ENCODE peak calls at places on chromosomes 2 and 18, in eight cellular contexts. One of them, this sample, is unnamed.

GRCh38 chr2:231917280-231918088 is 8.7 kb downstream of the NPPC start:
- DNase-seq in NCI-H1417: no peak
- DNase-seq in SK-N-DZ: no peak
- DNase-seq in activated T-cell treated with anti-CD3 and anti-CD28 coated beads, Interleukin-2, amount 50 U/mL, for 4 hours: no peak
- DNase-seq in GDM1: no peak
- DNase-seq in T-helper 17 cell: no peak
- DNase-seq in neural crest cell: no peak
- DNase-seq in CD8-positive, alpha-beta memory T cell: no peak
- DNase-seq in this sample: no peak

GRCh38 chr2:202564226-202564625 is 70.5 kb upstream of the FAM117B start:
- DNase-seq in NCI-H1417: no peak
- DNase-seq in SK-N-DZ: no peak
- DNase-seq in activated T-cell treated with anti-CD3 and anti-CD28 coated beads, Interleukin-2, amount 50 U/mL, for 4 hours: no peak
- DNase-seq in GDM1: no peak
- DNase-seq in T-helper 17 cell: no peak
- DNase-seq in neural crest cell: no peak
- DNase-seq in CD8-positive, alpha-beta memory T cell: no peak
- DNase-seq in this sample: no peak

GRCh38 chr2:194705398-194705797 is 951.6 kb upstream of the SLC39A10 start:
- DNase-seq in NCI-H1417: no peak
- DNase-seq in SK-N-DZ: no peak
- DNase-seq in activated T-cell treated with anti-CD3 and anti-CD28 coated beads, Interleukin-2, amount 50 U/mL, for 4 hours: no peak
- DNase-seq in GDM1: no peak
- DNase-seq in T-helper 17 cell: no peak
- DNase-seq in neural crest cell: no peak
- DNase-seq in CD8-positive, alpha-beta memory T cell: no peak
- DNase-seq in this sample: no peak

GRCh38 chr2:86293612-86294011 is 43.8 kb downstream of the REEP1 start:
- DNase-seq in NCI-H1417: no peak
- DNase-seq in SK-N-DZ: no peak
- DNase-seq in activated T-cell treated with anti-CD3 and anti-CD28 coated beads, Interleukin-2, amount 50 U/mL, for 4 hours: no peak
- DNase-seq in GDM1: no peak
- DNase-seq in T-helper 17 cell: no peak
- DNase-seq in neural crest cell: no peak
- DNase-seq in CD8-positive, alpha-beta memory T cell: no peak
- DNase-seq in this sample: no peak

GRCh38 chr18:74116628-74117554 is 30.7 kb downstream of the FBXO15 start:
- DNase-seq in NCI-H1417: no peak
- DNase-seq in SK-N-DZ: no peak
- DNase-seq in activated T-cell treated with anti-CD3 and anti-CD28 coated beads, Interleukin-2, amount 50 U/mL, for 4 hours: no peak
- DNase-seq in GDM1: no peak
- DNase-seq in T-helper 17 cell: no peak
- DNase-seq in neural crest cell: no peak
- DNase-seq in CD8-positive, alpha-beta memory T cell: no peak
- DNase-seq in this sample: no peak

GRCh38 chr2:219441451-219442205 is 7.0 kb downstream of the SPEG start:
- DNase-seq in NCI-H1417: peak; percentile 65
- DNase-seq in SK-N-DZ: no peak
- DNase-seq in activated T-cell treated with anti-CD3 and anti-CD28 coated beads, Interleukin-2, amount 50 U/mL, for 4 hours: peak; percentile 70
- DNase-seq in GDM1: no peak
- DNase-seq in T-helper 17 cell: peak; percentile 53
- DNase-seq in neural crest cell: no peak
- DNase-seq in CD8-positive, alpha-beta memory T cell: peak; percentile 39
- DNase-seq in this sample: peak; percentile 48

GRCh38 chr2:235609321-235609720 is 115.5 kb downstream of the AGAP1 start:
- DNase-seq in NCI-H1417: no peak
- DNase-seq in SK-N-DZ: no peak
- DNase-seq in activated T-cell treated with anti-CD3 and anti-CD28 coated beads, Interleukin-2, amount 50 U/mL, for 4 hours: no peak
- DNase-seq in GDM1: no peak
- DNase-seq in T-helper 17 cell: no peak
- DNase-seq in neural crest cell: no peak
- DNase-seq in CD8-positive, alpha-beta memory T cell: no peak
- DNase-seq in this sample: no peak

GRCh38 chr2:236749346-236749745 is 179.7 kb downstream of the ACKR3 start:
- DNase-seq in NCI-H1417: no peak
- DNase-seq in SK-N-DZ: no peak
- DNase-seq in activated T-cell treated with anti-CD3 and anti-CD28 coated beads, Interleukin-2, amount 50 U/mL, for 4 hours: no peak
- DNase-seq in GDM1: no peak
- DNase-seq in T-helper 17 cell: no peak
- DNase-seq in neural crest cell: no peak
- DNase-seq in CD8-positive, alpha-beta memory T cell: no peak
- DNase-seq in this sample: no peak

GRCh38 chr2:200655918-200656580 is 70.2 kb downstream of the AOX1 start:
- DNase-seq in NCI-H1417: no peak
- DNase-seq in SK-N-DZ: no peak
- DNase-seq in activated T-cell treated with anti-CD3 and anti-CD28 coated beads, Interleukin-2, amount 50 U/mL, for 4 hours: no peak
- DNase-seq in GDM1: no peak
- DNase-seq in T-helper 17 cell: no peak
- DNase-seq in neural crest cell: no peak
- DNase-seq in CD8-positive, alpha-beta memory T cell: no peak
- DNase-seq in this sample: no peak

GRCh38 chr2:223037433-223037800 is 14.6 kb upstream of the KCNE4 start:
- DNase-seq in NCI-H1417: no peak
- DNase-seq in SK-N-DZ: no peak
- DNase-seq in activated T-cell treated with anti-CD3 and anti-CD28 coated beads, Interleukin-2, amount 50 U/mL, for 4 hours: no peak
- DNase-seq in GDM1: no peak
- DNase-seq in T-helper 17 cell: no peak
- DNase-seq in neural crest cell: no peak
- DNase-seq in CD8-positive, alpha-beta memory T cell: no peak
- DNase-seq in this sample: no peak

GRCh38 chr2:145623136-145623535 is 1103.2 kb upstream of the ZEB2 start:
- DNase-seq in NCI-H1417: no peak
- DNase-seq in SK-N-DZ: no peak
- DNase-seq in activated T-cell treated with anti-CD3 and anti-CD28 coated beads, Interleukin-2, amount 50 U/mL, for 4 hours: no peak
- DNase-seq in GDM1: no peak
- DNase-seq in T-helper 17 cell: no peak
- DNase-seq in neural crest cell: no peak
- DNase-seq in CD8-positive, alpha-beta memory T cell: no peak
- DNase-seq in this sample: no peak

GRCh38 chr2:169034256-169034655 is 3.1 kb upstream of the ABCB11 start:
- DNase-seq in NCI-H1417: no peak
- DNase-seq in SK-N-DZ: peak; percentile 32
- DNase-seq in activated T-cell treated with anti-CD3 and anti-CD28 coated beads, Interleukin-2, amount 50 U/mL, for 4 hours: no peak
- DNase-seq in GDM1: no peak
- DNase-seq in T-helper 17 cell: no peak
- DNase-seq in neural crest cell: no peak
- DNase-seq in CD8-positive, alpha-beta memory T cell: no peak
- DNase-seq in this sample: no peak

GRCh38 chr2:24859968-24860600 is 60.0 kb downstream of the ADCY3 start:
- DNase-seq in NCI-H1417: no peak
- DNase-seq in SK-N-DZ: no peak
- DNase-seq in activated T-cell treated with anti-CD3 and anti-CD28 coated beads, Interleukin-2, amount 50 U/mL, for 4 hours: no peak
- DNase-seq in GDM1: no peak
- DNase-seq in T-helper 17 cell: no peak
- DNase-seq in neural crest cell: no peak
- DNase-seq in CD8-positive, alpha-beta memory T cell: no peak
- DNase-seq in this sample: no peak

GRCh38 chr2:47225061-47225783 is 70.1 kb upstream of the STPG4 start:
- DNase-seq in NCI-H1417: peak; percentile 79
- DNase-seq in SK-N-DZ: peak; percentile 45
- DNase-seq in activated T-cell treated with anti-CD3 and anti-CD28 coated beads, Interleukin-2, amount 50 U/mL, for 4 hours: no peak
- DNase-seq in GDM1: no peak
- DNase-seq in T-helper 17 cell: no peak
- DNase-seq in neural crest cell: no peak
- DNase-seq in CD8-positive, alpha-beta memory T cell: no peak
- DNase-seq in this sample: no peak

GRCh38 chr2:222900354-222900753 is 39.5 kb downstream of the ACSL3 start:
- DNase-seq in NCI-H1417: no peak
- DNase-seq in SK-N-DZ: no peak
- DNase-seq in activated T-cell treated with anti-CD3 and anti-CD28 coated beads, Interleukin-2, amount 50 U/mL, for 4 hours: no peak
- DNase-seq in GDM1: no peak
- DNase-seq in T-helper 17 cell: no peak
- DNase-seq in neural crest cell: no peak
- DNase-seq in CD8-positive, alpha-beta memory T cell: no peak
- DNase-seq in this sample: no peak

GRCh38 chr2:151198646-151199045 is 63.0 kb downstream of the RBM43 start:
- DNase-seq in NCI-H1417: no peak
- DNase-seq in SK-N-DZ: no peak
- DNase-seq in activated T-cell treated with anti-CD3 and anti-CD28 coated beads, Interleukin-2, amount 50 U/mL, for 4 hours: no peak
- DNase-seq in GDM1: no peak
- DNase-seq in T-helper 17 cell: no peak
- DNase-seq in neural crest cell: no peak
- DNase-seq in CD8-positive, alpha-beta memory T cell: no peak
- DNase-seq in this sample: no peak

GRCh38 chr2:75146903-75147332 is 52.4 kb downstream of the TACR1 start:
- DNase-seq in NCI-H1417: no peak
- DNase-seq in SK-N-DZ: no peak
- DNase-seq in activated T-cell treated with anti-CD3 and anti-CD28 coated beads, Interleukin-2, amount 50 U/mL, for 4 hours: no peak
- DNase-seq in GDM1: no peak
- DNase-seq in T-helper 17 cell: no peak
- DNase-seq in neural crest cell: no peak
- DNase-seq in CD8-positive, alpha-beta memory T cell: no peak
- DNase-seq in this sample: no peak

GRCh38 chr2:46231721-46232120 is 65.5 kb upstream of the EPAS1 start:
- DNase-seq in NCI-H1417: no peak
- DNase-seq in SK-N-DZ: no peak
- DNase-seq in activated T-cell treated with anti-CD3 and anti-CD28 coated beads, Interleukin-2, amount 50 U/mL, for 4 hours: no peak
- DNase-seq in GDM1: no peak
- DNase-seq in T-helper 17 cell: no peak
- DNase-seq in neural crest cell: no peak
- DNase-seq in CD8-positive, alpha-beta memory T cell: no peak
- DNase-seq in this sample: no peak

GRCh38 chr2:3214065-3214464 is 163.6 kb downstream of the EIPR1 start:
- DNase-seq in NCI-H1417: no peak
- DNase-seq in SK-N-DZ: no peak
- DNase-seq in activated T-cell treated with anti-CD3 and anti-CD28 coated beads, Interleukin-2, amount 50 U/mL, for 4 hours: no peak
- DNase-seq in GDM1: no peak
- DNase-seq in T-helper 17 cell: no peak
- DNase-seq in neural crest cell: no peak
- DNase-seq in CD8-positive, alpha-beta memory T cell: no peak
- DNase-seq in this sample: no peak

GRCh38 chr2:121479882-121480522 is 50.7 kb upstream of the RNU4ATAC start:
- DNase-seq in NCI-H1417: no peak
- DNase-seq in SK-N-DZ: no peak
- DNase-seq in activated T-cell treated with anti-CD3 and anti-CD28 coated beads, Interleukin-2, amount 50 U/mL, for 4 hours: no peak
- DNase-seq in GDM1: no peak
- DNase-seq in T-helper 17 cell: no peak
- DNase-seq in neural crest cell: no peak
- DNase-seq in CD8-positive, alpha-beta memory T cell: no peak
- DNase-seq in this sample: no peak

GRCh38 chr2:241598487-241598886 is 38.5 kb downstream of the THAP4 start:
- DNase-seq in NCI-H1417: peak; percentile 40
- DNase-seq in SK-N-DZ: peak; percentile 23
- DNase-seq in activated T-cell treated with anti-CD3 and anti-CD28 coated beads, Interleukin-2, amount 50 U/mL, for 4 hours: no peak
- DNase-seq in GDM1: no peak
- DNase-seq in T-helper 17 cell: no peak
- DNase-seq in neural crest cell: no peak
- DNase-seq in CD8-positive, alpha-beta memory T cell: no peak
- DNase-seq in this sample: no peak

GRCh38 chr2:20915271-20915670 is 92.4 kb upstream of the LDAH start:
- DNase-seq in NCI-H1417: no peak
- DNase-seq in SK-N-DZ: no peak
- DNase-seq in activated T-cell treated with anti-CD3 and anti-CD28 coated beads, Interleukin-2, amount 50 U/mL, for 4 hours: no peak
- DNase-seq in GDM1: no peak
- DNase-seq in T-helper 17 cell: no peak
- DNase-seq in neural crest cell: no peak
- DNase-seq in CD8-positive, alpha-beta memory T cell: no peak
- DNase-seq in this sample: no peak

GRCh38 chr18:13220326-13220991 is 1.9 kb downstream of the LDLRAD4 start:
- DNase-seq in NCI-H1417: no peak
- DNase-seq in SK-N-DZ: no peak
- DNase-seq in activated T-cell treated with anti-CD3 and anti-CD28 coated beads, Interleukin-2, amount 50 U/mL, for 4 hours: no peak
- DNase-seq in GDM1: no peak
- DNase-seq in T-helper 17 cell: no peak
- DNase-seq in neural crest cell: no peak
- DNase-seq in CD8-positive, alpha-beta memory T cell: no peak
- DNase-seq in this sample: no peak

GRCh38 chr18:36780748-36781147 is 48.1 kb downstream of the TPGS2 start:
- DNase-seq in NCI-H1417: no peak
- DNase-seq in SK-N-DZ: no peak
- DNase-seq in activated T-cell treated with anti-CD3 and anti-CD28 coated beads, Interleukin-2, amount 50 U/mL, for 4 hours: no peak
- DNase-seq in GDM1: no peak
- DNase-seq in T-helper 17 cell: no peak
- DNase-seq in neural crest cell: no peak
- DNase-seq in CD8-positive, alpha-beta memory T cell: no peak
- DNase-seq in this sample: no peak

GRCh38 chr2:50347355-50348044 is 684.4 kb downstream of the NRXN1 start:
- DNase-seq in NCI-H1417: peak; percentile 72
- DNase-seq in SK-N-DZ: peak; percentile 38
- DNase-seq in activated T-cell treated with anti-CD3 and anti-CD28 coated beads, Interleukin-2, amount 50 U/mL, for 4 hours: no peak
- DNase-seq in GDM1: no peak
- DNase-seq in T-helper 17 cell: no peak
- DNase-seq in neural crest cell: peak; percentile 38
- DNase-seq in CD8-positive, alpha-beta memory T cell: no peak
- DNase-seq in this sample: no peak

GRCh38 chr2:162113088-162113770 is 38.8 kb downstream of the GCG start:
- DNase-seq in NCI-H1417: no peak
- DNase-seq in SK-N-DZ: no peak
- DNase-seq in activated T-cell treated with anti-CD3 and anti-CD28 coated beads, Interleukin-2, amount 50 U/mL, for 4 hours: no peak
- DNase-seq in GDM1: no peak
- DNase-seq in T-helper 17 cell: no peak
- DNase-seq in neural crest cell: no peak
- DNase-seq in CD8-positive, alpha-beta memory T cell: no peak
- DNase-seq in this sample: no peak

GRCh38 chr18:68797901-68798300 is at the start of gene CCDC102B:
- DNase-seq in NCI-H1417: peak; percentile 28
- DNase-seq in SK-N-DZ: no peak
- DNase-seq in activated T-cell treated with anti-CD3 and anti-CD28 coated beads, Interleukin-2, amount 50 U/mL, for 4 hours: no peak
- DNase-seq in GDM1: no peak
- DNase-seq in T-helper 17 cell: no peak
- DNase-seq in neural crest cell: no peak
- DNase-seq in CD8-positive, alpha-beta memory T cell: no peak
- DNase-seq in this sample: no peak

GRCh38 chr2:209946539-209946938 is 55.9 kb upstream of the RPE start:
- DNase-seq in NCI-H1417: no peak
- DNase-seq in SK-N-DZ: no peak
- DNase-seq in activated T-cell treated with anti-CD3 and anti-CD28 coated beads, Interleukin-2, amount 50 U/mL, for 4 hours: no peak
- DNase-seq in GDM1: no peak
- DNase-seq in T-helper 17 cell: no peak
- DNase-seq in neural crest cell: no peak
- DNase-seq in CD8-positive, alpha-beta memory T cell: no peak
- DNase-seq in this sample: no peak

GRCh38 chr2:145110668-145111067 is 590.7 kb upstream of the ZEB2 start:
- DNase-seq in NCI-H1417: no peak
- DNase-seq in SK-N-DZ: no peak
- DNase-seq in activated T-cell treated with anti-CD3 and anti-CD28 coated beads, Interleukin-2, amount 50 U/mL, for 4 hours: no peak
- DNase-seq in GDM1: no peak
- DNase-seq in T-helper 17 cell: no peak
- DNase-seq in neural crest cell: no peak
- DNase-seq in CD8-positive, alpha-beta memory T cell: no peak
- DNase-seq in this sample: no peak

This sample was measured in T-helper 2 cell.